ENCODE peak calls at places on chromosomes 16 and 17, in four cellular contexts. One of them, this sample, is unnamed.

GRCh38 chr17:55430531-55431228 is 9.0 kb upstream of the MMD start:
- DNase-seq in GM12891: no peak
- DNase-seq in NCI-H2029: no peak
- DNase-seq in NCI-H1436: no peak
- DNase-seq in this sample: no peak

GRCh38 chr16:982152-983043 is 828 bp downstream of the SOX8 start:
- DNase-seq in GM12891: no peak
- DNase-seq in NCI-H2029: no peak
- DNase-seq in NCI-H1436: no peak
- DNase-seq in this sample: no peak

GRCh38 chr16:55822280-55822810 is 10.6 kb downstream of the CES1 start:
- DNase-seq in GM12891: no peak
- DNase-seq in NCI-H2029: no peak
- DNase-seq in NCI-H1436: no peak
- DNase-seq in this sample: no peak

GRCh38 chr16:87780385-87780989 is 14.7 kb upstream of the KLHDC4 start:
- DNase-seq in GM12891: no peak
- DNase-seq in NCI-H2029: no peak
- DNase-seq in NCI-H1436: peak; percentile 71
- DNase-seq in this sample: peak; percentile 65

GRCh38 chr17:21524211-21524591 is 148.0 kb downstream of the KCNJ12 start:
- DNase-seq in GM12891: no peak
- DNase-seq in NCI-H2029: no peak
- DNase-seq in NCI-H1436: no peak
- DNase-seq in this sample: no peak

GRCh38 chr16:77868478-77868877 is 80.1 kb downstream of the VAT1L start:
- DNase-seq in GM12891: no peak
- DNase-seq in NCI-H2029: no peak
- DNase-seq in NCI-H1436: no peak
- DNase-seq in this sample: no peak

GRCh38 chr16:30063893-30064745 is 1.4 kb upstream of the ALDOA start:
- DNase-seq in GM12891: peak; percentile 70
- DNase-seq in NCI-H2029: peak; percentile 61
- DNase-seq in NCI-H1436: peak; percentile 70
- DNase-seq in this sample: peak; percentile 82

GRCh38 chr16:49663081-49664057 is 192.5 kb downstream of the ZNF423 start:
- DNase-seq in GM12891: no peak
- DNase-seq in NCI-H2029: no peak
- DNase-seq in NCI-H1436: no peak
- DNase-seq in this sample: no peak

GRCh38 chr17:14805348-14805747 is 459.8 kb downstream of the PMP22 start:
- DNase-seq in GM12891: no peak
- DNase-seq in NCI-H2029: no peak
- DNase-seq in NCI-H1436: no peak
- DNase-seq in this sample: no peak

GRCh38 chr16:24135624-24136296 is 120.4 kb upstream of the CACNG3 start:
- DNase-seq in GM12891: no peak
- DNase-seq in NCI-H2029: no peak
- DNase-seq in NCI-H1436: no peak
- DNase-seq in this sample: no peak

GRCh38 chr17:82325286-82326180 is 8.0 kb downstream of the SECTM1 start:
- DNase-seq in GM12891: no peak
- DNase-seq in NCI-H2029: no peak
- DNase-seq in NCI-H1436: no peak
- DNase-seq in this sample: no peak

GRCh38 chr17:68660302-68660701 is 59.1 kb upstream of the FAM20A start:
- DNase-seq in GM12891: no peak
- DNase-seq in NCI-H2029: no peak
- DNase-seq in NCI-H1436: no peak
- DNase-seq in this sample: no peak

GRCh38 chr16:58426095-58426494 is 33.8 kb downstream of the GINS3 start:
- DNase-seq in GM12891: peak; percentile 30
- DNase-seq in NCI-H2029: no peak
- DNase-seq in NCI-H1436: no peak
- DNase-seq in this sample: no peak

GRCh38 chr17:20127660-20128413 is 118.7 kb downstream of the SPECC1 start:
- DNase-seq in GM12891: no peak
- DNase-seq in NCI-H2029: no peak
- DNase-seq in NCI-H1436: no peak
- DNase-seq in this sample: no peak

GRCh38 chr16:27617678-27618077 is 67.7 kb downstream of the KATNIP start:
- DNase-seq in GM12891: no peak
- DNase-seq in NCI-H2029: no peak
- DNase-seq in NCI-H1436: no peak
- DNase-seq in this sample: no peak

GRCh38 chr16:88727871-88728270 is 21.6 kb downstream of the CTU2 start:
- DNase-seq in GM12891: no peak
- DNase-seq in NCI-H2029: peak; percentile 15
- DNase-seq in NCI-H1436: no peak
- DNase-seq in this sample: no peak

GRCh38 chr16:70739389-70739788 is 53.5 kb upstream of the MTSS2 start:
- DNase-seq in GM12891: no peak
- DNase-seq in NCI-H2029: no peak
- DNase-seq in NCI-H1436: no peak
- DNase-seq in this sample: no peak

GRCh38 chr16:13039526-13039925 is 138.1 kb downstream of the SHISA9 start:
- DNase-seq in GM12891: no peak
- DNase-seq in NCI-H2029: no peak
- DNase-seq in NCI-H1436: no peak
- DNase-seq in this sample: no peak

GRCh38 chr16:339680-340079 is 12.8 kb downstream of the AXIN1 start:
- DNase-seq in GM12891: no peak
- DNase-seq in NCI-H2029: no peak
- DNase-seq in NCI-H1436: no peak
- DNase-seq in this sample: no peak

GRCh38 chr17:75827291-75828050 is 16.7 kb downstream of the UNC13D start:
- DNase-seq in GM12891: peak; percentile 92
- DNase-seq in NCI-H2029: peak; percentile 38
- DNase-seq in NCI-H1436: peak; percentile 82
- DNase-seq in this sample: peak; percentile 93

GRCh38 chr17:15431201-15431600 is 36.2 kb downstream of the CDRT4 start:
- DNase-seq in GM12891: no peak
- DNase-seq in NCI-H2029: peak; percentile 27
- DNase-seq in NCI-H1436: no peak
- DNase-seq in this sample: no peak

GRCh38 chr16:57637424-57637823 is 9.0 kb downstream of the ADGRG1 start:
- DNase-seq in GM12891: no peak
- DNase-seq in NCI-H2029: no peak
- DNase-seq in NCI-H1436: no peak
- DNase-seq in this sample: no peak

GRCh38 chr17:50836826-50837225 is 1.4 kb downstream of the WFIKKN2 start:
- DNase-seq in GM12891: no peak
- DNase-seq in NCI-H2029: no peak
- DNase-seq in NCI-H1436: no peak
- DNase-seq in this sample: no peak

GRCh38 chr16:14606102-14606501 is 24.0 kb downstream of the PARN start:
- DNase-seq in GM12891: no peak
- DNase-seq in NCI-H2029: no peak
- DNase-seq in NCI-H1436: no peak
- DNase-seq in this sample: no peak

GRCh38 chr17:76388966-76389888 is 4.8 kb downstream of the SPHK1 start:
- DNase-seq in GM12891: no peak
- DNase-seq in NCI-H2029: no peak
- DNase-seq in NCI-H1436: no peak
- DNase-seq in this sample: no peak

GRCh38 chr17:48555616-48556533 is 11.0 kb upstream of the HOXB2 start:
- DNase-seq in GM12891: no peak
- DNase-seq in NCI-H2029: peak; percentile 56
- DNase-seq in NCI-H1436: peak; percentile 42
- DNase-seq in this sample: no peak

GRCh38 chr16:67767953-67768352 is 38.4 kb downstream of the RANBP10 start:
- DNase-seq in GM12891: no peak
- DNase-seq in NCI-H2029: no peak
- DNase-seq in NCI-H1436: no peak
- DNase-seq in this sample: no peak

GRCh38 chr17:31274252-31274651 is 22.8 kb downstream of the OMG start:
- DNase-seq in GM12891: no peak
- DNase-seq in NCI-H2029: no peak
- DNase-seq in NCI-H1436: peak; percentile 18
- DNase-seq in this sample: no peak